ENCODE peak calls at places on chromosome 9, in six cellular contexts. M is progenitor cell of endocrine pancreas, Q is AG10803, V is RWPE1, I is mucosa of descending colon, J is fibroblast of mammary gland. R is an unnamed sample.

GRCh38 chr9:111966851-111967250 is 70.2 kb downstream of the UGCG start:
- DNase-seq in M (no peak), Q (peak), I (no peak), V (no peak), J (peak), R (no peak)

GRCh38 chr9:124217839-124218437 is 39.8 kb upstream of the NEK6 start:
- DNase-seq in M (no peak), Q (no peak), I (no peak), J (no peak), V (no peak), R (no peak)

GRCh38 chr9:92975452-92975770 is 28.1 kb downstream of the FGD3 start:
- DNase-seq in M (no peak), Q (no peak), J (no peak), V (no peak), I (no peak), R (no peak)

GRCh38 chr9:121308765-121309164 is 40.8 kb downstream of the GSN start:
- DNase-seq in V (no peak), Q (no peak), J (no peak), I (peak), M (no peak), R (no peak)

GRCh38 chr9:104927912-104928740 is at the start of gene ABCA1:
- DNase-seq in J (peak), I (peak), V (peak), Q (peak), M (peak), R (peak)

GRCh38 chr9:70020217-70020616 is 23.4 kb upstream of the MAMDC2 start:
- DNase-seq in Q (no peak), M (no peak), V (no peak), J (no peak), I (no peak), R (no peak)

GRCh38 chr9:124835026-124835501 is 18.2 kb upstream of the WDR38 start:
- DNase-seq in J (peak), M (no peak), V (peak), Q (peak), I (peak), R (no peak)

GRCh38 chr9:130872912-130873503 is 23.6 kb downstream of the QRFP start:
- DNase-seq in I (peak), V (no peak), M (no peak), J (no peak), Q (no peak), R (no peak)

GRCh38 chr9:25891534-25891933 is 213.3 kb upstream of the TUSC1 start:
- DNase-seq in I (no peak), M (no peak), J (no peak), Q (peak), V (no peak), R (no peak)

GRCh38 chr9:130493476-130493875 is 48.7 kb downstream of the ASS1 start:
- DNase-seq in Q (no peak), M (no peak), I (no peak), J (no peak), V (no peak), R (no peak)

GRCh38 chr9:37197158-37198033 is 77.0 kb downstream of the ZCCHC7 start:
- DNase-seq in M (no peak), V (peak), Q (no peak), I (no peak), J (peak), R (peak)

GRCh38 chr9:14103115-14103514 is 210.8 kb downstream of the NFIB start:
- DNase-seq in V (no peak), J (no peak), M (no peak), I (no peak), Q (peak), R (no peak)

GRCh38 chr9:13904311-13904710 is 409.6 kb downstream of the NFIB start:
- DNase-seq in M (no peak), I (no peak), Q (no peak), J (no peak), V (no peak), R (no peak)

GRCh38 chr9:19940808-19941207 is 152.0 kb upstream of the SLC24A2 start:
- DNase-seq in I (no peak), V (no peak), Q (no peak), J (peak), M (no peak), R (no peak)

GRCh38 chr9:19948021-19948420 is 159.2 kb upstream of the SLC24A2 start:
- DNase-seq in Q (no peak), I (no peak), M (no peak), J (no peak), V (no peak), R (no peak)

GRCh38 chr9:19946446-19947109 is 157.7 kb upstream of the SLC24A2 start:
- DNase-seq in Q (peak), V (peak), I (no peak), J (peak), M (no peak), R (no peak)
- TF ChIP-seq CTCF in Q (peak), V (peak), I (no peak), J (peak), M (peak), R (no peak)

DNA sequence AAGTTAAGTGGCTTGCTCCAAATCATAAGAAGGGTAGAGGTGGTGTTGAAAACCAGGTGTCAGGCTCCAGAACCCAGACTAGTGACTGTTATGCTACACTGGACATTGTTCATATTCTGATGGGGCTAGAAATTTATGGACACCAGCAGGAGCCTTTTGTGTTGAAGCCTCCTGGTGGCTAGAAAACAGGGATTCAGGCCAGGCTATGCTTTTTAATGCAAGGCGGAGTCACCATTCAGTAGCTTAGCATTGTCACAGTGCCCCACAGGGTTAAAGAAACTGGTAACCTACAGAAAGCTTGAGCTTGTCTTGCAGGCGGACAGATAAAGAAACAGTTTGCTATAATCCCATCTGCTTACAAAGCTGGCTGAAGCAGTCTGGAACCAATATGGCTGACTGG is 23.0 kb upstream of the GOLM1 start:
- DNase-seq in J (no peak), Q (no peak), I (no peak), V (no peak), M (no peak), R (no peak)
- TF ChIP-seq CTCF in J (peak), Q (no peak), I (no peak), V (no peak), M (no peak), R (no peak)

GRCh38 chr9:114426046-114426948 is 38.5 kb upstream of the AKNA start:
- DNase-seq in M (no peak), J (no peak), I (no peak), Q (no peak), V (no peak), R (no peak)
- TF ChIP-seq CTCF in M (no peak), J (no peak), I (no peak), Q (no peak), V (no peak), R (no peak)

GRCh38 chr9:133768371-133768858 is 30.3 kb upstream of the SARDH start:
- DNase-seq in Q (no peak), M (peak), J (no peak), I (peak), V (no peak), R (no peak)

GRCh38 chr9:133770076-133770777 is 32.1 kb upstream of the SARDH start:
- DNase-seq in Q (no peak), I (peak), J (no peak), M (peak), V (no peak), R (no peak)

GRCh38 chr9:133767625-133768024 is 29.5 kb upstream of the SARDH start:
- DNase-seq in V (no peak), M (no peak), I (no peak), Q (no peak), J (no peak), R (no peak)

GRCh38 chr9:133769511-133770075 is 31.4 kb upstream of the SARDH start:
- DNase-seq in I (peak), V (no peak), J (no peak), M (peak), Q (no peak), R (no peak)

GRCh38 chr9:133768859-133769510 is 30.8 kb upstream of the SARDH start:
- DNase-seq in J (no peak), M (peak), I (peak), Q (no peak), V (no peak), R (no peak)
- TF ChIP-seq CTCF in J (no peak), M (no peak), I (no peak), Q (no peak), V (no peak), R (no peak)

GRCh38 chr9:86645303-86645702 is 291.1 kb upstream of the TUT7 start:
- DNase-seq in J (no peak), V (no peak), Q (no peak), M (no peak), I (no peak), R (no peak)
- TF ChIP-seq CTCF in J (no peak), V (no peak), Q (no peak), M (no peak), I (no peak), R (no peak)

GRCh38 chr9:71490810-71491209 is 277.5 kb downstream of the CEMIP2 start:
- DNase-seq in J (peak), V (no peak), Q (no peak), M (no peak), I (no peak), R (no peak)
- TF ChIP-seq CTCF in J (peak), V (no peak), Q (peak), M (peak), I (no peak), R (no peak)

DNA sequence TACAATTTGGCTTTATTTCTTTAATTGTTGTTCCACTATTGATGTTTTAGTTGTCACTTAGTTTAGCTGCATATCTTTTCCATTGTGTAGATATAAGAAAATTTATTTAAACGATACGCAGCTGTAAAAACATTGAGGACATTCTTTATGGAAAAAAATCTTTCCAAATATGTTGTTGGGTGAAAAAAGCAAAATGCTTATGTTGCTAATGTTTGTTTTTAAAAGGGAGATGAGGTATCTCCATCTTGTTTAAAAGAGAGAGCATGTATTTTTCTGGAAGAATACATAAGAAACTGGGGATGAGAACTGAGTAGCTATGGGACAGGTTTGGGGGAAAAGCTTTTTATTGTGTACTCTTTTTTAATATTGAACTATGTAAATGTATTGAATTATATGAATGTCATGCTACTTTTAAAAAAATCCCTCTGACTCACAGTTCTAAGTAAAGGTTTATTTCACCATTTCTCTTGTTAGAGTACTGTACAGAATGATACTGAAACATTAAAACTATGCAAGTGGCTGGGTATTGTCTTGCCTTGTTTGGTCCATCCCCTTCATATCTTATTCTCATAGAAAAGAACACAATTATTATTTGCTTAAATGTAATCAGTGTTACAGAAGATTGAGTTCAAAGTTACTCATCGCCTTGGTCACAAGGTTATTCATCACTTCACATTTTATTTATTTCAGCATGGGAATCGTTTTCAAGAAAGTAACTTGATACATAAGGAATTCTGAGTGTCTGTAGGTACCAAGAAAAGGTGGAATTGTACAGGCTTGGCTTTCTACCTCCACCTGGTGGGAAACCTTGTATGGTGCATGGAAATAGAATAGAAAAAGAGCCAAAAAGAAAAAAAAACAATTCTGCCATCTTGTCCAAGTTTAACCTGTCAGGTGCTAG is 85.8 kb downstream of the RIC1 start:
- DNase-seq in Q (peak), J (peak), M (no peak), V (peak), I (no peak), R (peak)
- TF ChIP-seq CTCF in Q (peak), J (peak), M (peak), V (peak), I (no peak), R (peak)

GRCh38 chr9:90097237-90097636 is 492.4 kb downstream of the GADD45G start:
- DNase-seq in Q (no peak), J (no peak), V (no peak), M (no peak), I (no peak), R (no peak)

GRCh38 chr9:90100014-90100413 is 495.2 kb downstream of the GADD45G start:
- DNase-seq in Q (peak), V (no peak), M (no peak), I (no peak), J (peak), R (no peak)

GRCh38 chr9:90102292-90102901 is 497.6 kb downstream of the GADD45G start:
- DNase-seq in M (peak), I (peak), J (peak), Q (peak), V (peak), R (peak)

GRCh38 chr9:90098456-90098855 is 493.6 kb downstream of the GADD45G start:
- DNase-seq in V (no peak), J (no peak), M (no peak), I (no peak), Q (no peak), R (no peak)

GRCh38 chr9:90099262-90099982 is 494.6 kb downstream of the GADD45G start:
- DNase-seq in V (no peak), J (peak), Q (peak), M (no peak), I (no peak), R (no peak)
- TF ChIP-seq CTCF in V (peak), J (peak), Q (peak), M (peak), I (no peak), R (peak)

DNA sequence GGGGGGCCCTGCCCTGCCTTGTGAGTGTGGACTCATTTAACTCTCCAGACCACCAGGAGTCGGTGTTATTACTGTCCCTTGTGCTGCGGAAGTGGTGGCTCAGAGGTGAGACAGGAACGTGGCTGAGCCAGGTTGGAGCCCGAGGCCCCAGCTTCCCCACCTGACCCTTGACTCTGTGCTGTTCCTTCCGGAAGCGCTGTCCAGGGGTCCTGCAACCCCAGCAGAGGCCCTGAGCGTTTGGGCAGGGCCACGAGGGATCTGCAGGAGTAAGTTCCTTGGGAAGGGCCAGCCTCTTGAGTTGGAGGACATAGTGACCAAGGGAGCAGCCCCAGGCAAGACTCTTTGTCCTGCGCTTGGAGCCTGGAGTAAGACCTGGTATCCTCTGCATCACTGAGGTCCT is 99.6 kb downstream of the RXRA start:
- DNase-seq in V (no peak), Q (no peak), M (no peak), J (no peak), I (no peak), R (no peak)
- TF ChIP-seq CTCF in V (no peak), Q (no peak), M (no peak), J (no peak), I (no peak), R (no peak)

R was measured in endothelial cell.